ENCODE peak calls at places on chromosomes 11 and 22, in six cellular contexts. F, M, P, S, N and T are unnamed samples.

GRCh38 chr11:110429614-110430266 is at the start of gene FDX1:
- DNase-seq in F (peak), M (peak), P (peak), S (peak), N (peak), T (peak)

GRCh38 chr22:50701428-50702154 is 29.0 kb downstream of the SHANK3 start:
- DNase-seq in F (no peak), M (no peak), P (no peak), S (no peak), N (no peak), T (no peak)

GRCh38 chr11:95337972-95338429 is 107.0 kb upstream of the SESN3 start:
- DNase-seq in F (no peak), M (no peak), P (no peak), S (no peak), N (no peak), T (no peak)

GRCh38 chr22:50733521-50734342 is 4.3 kb upstream of the ACR start:
- DNase-seq in F (no peak), M (no peak), P (no peak), S (no peak), N (no peak), T (no peak)

GRCh38 chr11:67416416-67417335 is 1.2 kb downstream of the CARNS1 start:
- DNase-seq in F (no peak), M (peak), P (peak), S (no peak), N (peak), T (no peak)

GRCh38 chr11:15918212-15918611 is 438.1 kb downstream of the SOX6 start:
- DNase-seq in F (no peak), M (no peak), P (no peak), S (no peak), N (no peak), T (no peak)

GRCh38 chr22:38313384-38313955 is 3.8 kb downstream of the CSNK1E start:
- DNase-seq in F (no peak), M (no peak), P (no peak), S (no peak), N (peak), T (no peak)

GRCh38 chr22:22913989-22914388 is 26.4 kb downstream of the IGLL5 start:
- DNase-seq in F (no peak), M (no peak), P (no peak), S (no peak), N (no peak), T (no peak)

GRCh38 chr11:93939084-93939780 is 81.9 kb upstream of the HEPHL1 start:
- DNase-seq in F (no peak), M (no peak), P (no peak), S (no peak), N (no peak), T (no peak)

GRCh38 chr22:43537019-43537585 is 125.3 kb downstream of the MPPED1 start:
- DNase-seq in F (no peak), M (no peak), P (no peak), S (no peak), N (no peak), T (no peak)

GRCh38 chr11:44030276-44030932 is 17.4 kb upstream of the ACCSL start:
- DNase-seq in F (no peak), M (no peak), P (no peak), S (no peak), N (no peak), T (no peak)

GRCh38 chr11:102546923-102547471 is 16.4 kb upstream of the MMP7 start:
- DNase-seq in F (no peak), M (no peak), P (no peak), S (no peak), N (peak), T (no peak)

GRCh38 chr11:64716471-64717267 is 6.3 kb downstream of the NRXN2 start:
- DNase-seq in F (no peak), M (no peak), P (no peak), S (no peak), N (no peak), T (no peak)

GRCh38 chr11:77104727-77105126 is 2.1 kb downstream of the OMP start:
- DNase-seq in F (no peak), M (no peak), P (no peak), S (no peak), N (no peak), T (no peak)